ENCODE peak calls at places on chromosomes 5 and 9, in six cellular contexts. N is tibial nerve, K is heart right ventricle, X is AG04450, H is Panc1, Z is fibroblast of lung. Y is an unnamed sample.

GRCh38 chr5:124580925-124581821 is 165.3 kb downstream of the ZNF608 start:
- DNase-seq in N (no peak), K (no peak), X (no peak), H (no peak), Z (no peak), Y (no peak)

GRCh38 chr5:116002116-116002906 is 30.0 kb upstream of the ARL14EPL start:
- DNase-seq in N (no peak), K (no peak), X (no peak), H (no peak), Z (no peak), Y (no peak)

GRCh38 chr9:131645078-131645776 is 94.6 kb downstream of the RAPGEF1 start:
- DNase-seq in N (no peak), K (no peak), X (no peak), H (no peak), Z (no peak), Y (no peak)

GRCh38 chr9:92324451-92324850 is 699 bp downstream of the NOL8 start:
- DNase-seq in N (no peak), K (no peak), X (no peak), H (no peak), Z (no peak), Y (no peak)

GRCh38 chr9:94135222-94135621 is 51.0 kb downstream of the PTPDC1 start:
- DNase-seq in N (peak; percentile 33), K (no peak), X (peak; percentile 55), H (no peak), Z (peak; percentile 90), Y (peak; percentile 54)

GRCh38 chr5:29950416-29951145 is 1242.9 kb upstream of the CDH6 start:
- DNase-seq in N (no peak), K (no peak), X (no peak), H (no peak), Z (no peak), Y (no peak)

GRCh38 chr5:80216753-80217596 is 38.9 kb downstream of the SERINC5 start:
- DNase-seq in N (no peak), K (peak; percentile 68), X (no peak), H (no peak), Z (peak; percentile 24), Y (no peak)

GRCh38 chr5:10533218-10533617 is 30.7 kb upstream of the ANKRD33B start:
- DNase-seq in N (no peak), K (peak; percentile 33), X (no peak), H (no peak), Z (no peak), Y (no peak)

GRCh38 chr5:16521561-16522090 is 56.0 kb upstream of the ZNF622 start:
- DNase-seq in N (no peak), K (no peak), X (no peak), H (no peak), Z (no peak), Y (no peak)

GRCh38 chr9:6073731-6074130 is 58.3 kb upstream of the RANBP6 start:
- DNase-seq in N (no peak), K (no peak), X (no peak), H (no peak), Z (no peak), Y (no peak)

GRCh38 chr5:41408676-41409443 is 101.5 kb downstream of the PLCXD3 start:
- DNase-seq in N (no peak), K (peak; percentile 21), X (no peak), H (no peak), Z (peak; percentile 58), Y (peak; percentile 9)

GRCh38 chr9:92714787-92715487 is 45.0 kb upstream of the IPPK start:
- DNase-seq in N (no peak), K (peak; percentile 73), X (no peak), H (no peak), Z (no peak), Y (no peak)

GRCh38 chr5:141958113-141958512 is at the start of gene PCDH12:
- DNase-seq in N (no peak), K (peak; percentile 68), X (no peak), H (no peak), Z (no peak), Y (no peak)

GRCh38 chr9:92963831-92964606 is 16.7 kb downstream of the FGD3 start:
- DNase-seq in N (no peak), K (no peak), X (no peak), H (no peak), Z (no peak), Y (no peak)

GRCh38 chr5:122144236-122144635 is 14.9 kb downstream of the ZNF474 start:
- DNase-seq in N (no peak), K (no peak), X (no peak), H (no peak), Z (peak; percentile 35), Y (no peak)

GRCh38 chr5:127097288-127097687 is 24.0 kb upstream of the C5orf63 start:
- DNase-seq in N (no peak), K (no peak), X (no peak), H (no peak), Z (no peak), Y (no peak)

GRCh38 chr5:8851101-8851500 is 694.8 kb downstream of the SEMA5A start:
- DNase-seq in N (no peak), K (no peak), X (no peak), H (no peak), Z (no peak), Y (no peak)

GRCh38 chr9:132505961-132506691 is 76.3 kb upstream of the BARHL1 start:
- DNase-seq in N (no peak), K (no peak), X (no peak), H (no peak), Z (no peak), Y (no peak)

GRCh38 chr5:1048162-1048721 is 39.6 kb downstream of the NKD2 start:
- DNase-seq in N (no peak), K (no peak), X (no peak), H (no peak), Z (no peak), Y (no peak)

GRCh38 chr9:114382951-114383865 is 4.6 kb downstream of the AKNA start:
- DNase-seq in N (no peak), K (peak; percentile 37), X (no peak), H (no peak), Z (peak; percentile 27), Y (no peak)
- TF ChIP-seq CTCF in N (no peak), K (no peak), X (peak; percentile 24), H (no peak), Z (no peak), Y (peak; percentile 32)

GRCh38 chr9:130406278-130406895 is 38.4 kb upstream of the ASS1 start:
- DNase-seq in N (no peak), K (no peak), X (no peak), H (no peak), Z (no peak), Y (no peak)

GRCh38 chr9:130410443-130410842 is 34.3 kb upstream of the ASS1 start:
- DNase-seq in N (no peak), K (no peak), X (no peak), H (no peak), Z (no peak), Y (no peak)

GRCh38 chr9:130407916-130408659 is 36.7 kb upstream of the ASS1 start:
- DNase-seq in N (no peak), K (no peak), X (no peak), H (no peak), Z (no peak), Y (no peak)

GRCh38 chr9:130409250-130409649 is 35.5 kb upstream of the ASS1 start:
- DNase-seq in N (no peak), K (no peak), X (no peak), H (no peak), Z (no peak), Y (no peak)

DNA sequence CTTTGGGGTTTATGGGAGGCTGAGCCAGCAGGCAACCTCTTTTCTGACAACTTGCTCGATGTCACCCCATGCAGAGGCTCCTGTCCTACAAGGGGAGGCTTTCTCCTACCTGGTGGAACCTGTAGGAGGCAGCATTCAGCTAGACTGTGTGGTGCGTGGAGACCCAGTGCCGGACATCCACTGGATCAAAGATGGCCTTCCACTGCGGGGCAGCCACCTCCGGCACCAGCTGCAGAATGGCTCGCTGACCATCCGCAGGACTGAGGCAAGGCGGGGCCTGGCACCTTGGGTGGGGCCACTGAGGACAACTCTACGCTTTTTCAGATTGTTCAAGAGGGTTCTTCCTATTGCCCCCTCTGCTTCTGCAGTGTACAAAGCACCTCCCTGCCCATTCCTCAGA is 36.1 kb upstream of the ASS1 start:
- DNase-seq in N (no peak), K (no peak), X (no peak), H (no peak), Z (no peak), Y (no peak)
- H3K27me3 ChIP-seq in N (no peaks in the 10 kb centered on the region), K (no peaks in the 10 kb centered on the region), X (peaks cover 10% of the 10 kb centered on the region), H (no peaks in the 10 kb centered on the region), Z (no peaks in the 10 kb centered on the region), Y (peaks cover 4% of the 10 kb centered on the region)

DNA sequence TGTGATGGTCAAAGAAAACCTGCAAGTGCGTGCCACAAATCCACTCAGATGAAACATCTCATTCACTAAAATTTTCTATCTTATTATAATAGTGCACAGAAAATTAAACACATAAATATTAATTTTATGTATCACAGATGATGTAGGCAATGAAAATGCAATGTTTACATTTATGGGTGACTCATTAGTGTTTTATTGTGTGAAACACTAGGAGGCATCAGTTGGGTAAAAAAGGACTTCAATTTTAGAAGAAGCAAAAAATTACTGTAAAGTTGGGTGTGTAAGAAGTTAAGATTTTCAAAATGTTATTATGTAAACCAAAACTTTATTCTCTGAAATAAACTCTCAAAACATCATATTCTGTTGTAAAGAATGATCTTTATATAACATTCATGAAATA is 4.0 kb downstream of the MEF2C start:
- DNase-seq in N (no peak), K (no peak), X (no peak), H (no peak), Z (no peak), Y (no peak)
- H3K4me3 ChIP-seq in N (no peak overlapping the region), K (no peak overlapping the region), X (no peak overlapping the region), H (no peak overlapping the region), Z (no peak overlapping the region), Y (no peak overlapping the region)

GRCh38 chr9:126056312-126057021 is 270.2 kb upstream of the MVB12B start:
- DNase-seq in N (no peak), K (no peak), X (no peak), H (no peak), Z (no peak), Y (no peak)
- TF ChIP-seq CTCF in N (no peak), K (no peak), X (no peak), H (no peak), Z (no peak), Y (no peak)

DNA sequence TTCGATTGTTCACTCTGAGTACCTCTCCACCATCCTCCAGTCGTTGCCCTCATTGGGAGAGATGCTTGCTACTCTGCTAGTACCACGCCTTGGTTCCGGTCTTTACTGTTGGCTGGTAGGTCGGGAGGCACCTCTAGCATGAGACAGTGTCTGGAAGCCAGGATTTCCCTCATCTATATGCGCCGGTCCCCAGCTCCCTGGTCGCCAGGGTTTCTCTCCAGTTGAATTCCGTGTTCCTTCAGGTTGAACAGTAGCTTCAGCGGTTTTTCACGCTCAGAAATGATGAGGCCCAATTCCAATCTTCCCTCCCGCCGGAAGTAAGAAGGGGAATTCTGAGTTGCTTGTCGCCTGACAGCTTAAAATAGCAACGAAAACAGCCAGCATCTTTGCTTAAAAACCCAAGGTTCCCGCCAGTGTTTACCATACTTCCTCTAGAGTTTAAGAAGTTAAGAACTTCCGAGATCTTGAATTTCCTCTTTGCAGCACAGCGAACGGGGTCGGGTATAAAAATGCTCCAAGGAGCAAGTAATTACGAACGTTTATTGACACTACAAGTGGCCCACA is 1.3 kb upstream of the ST8SIA4 start:
- DNase-seq in N (no peak), K (no peak), X (no peak), H (no peak), Z (no peak), Y (no peak)
- H3K27me3 ChIP-seq in N (peaks cover 5% of the 10 kb centered on the region), K (peaks cover 6% of the 10 kb centered on the region), X (peaks cover 14% of the 10 kb centered on the region), H (peaks cover 17% of the 10 kb centered on the region), Z (peaks cover 9% of the 10 kb centered on the region), Y (peaks cover 3% of the 10 kb centered on the region)

GRCh38 chr5:144249755-144250464 is 79.2 kb downstream of the KCTD16 start:
- DNase-seq in N (no peak), K (no peak), X (no peak), H (no peak), Z (no peak), Y (no peak)
- H3K4me3 ChIP-seq in N (no peak overlapping the region), K (no peak overlapping the region), X (no peak overlapping the region), H (no peak overlapping the region), Z (no peak overlapping the region), Y (no peak overlapping the region)